ENCODE peak calls at places on chromosomes 13 and 19, in four cellular contexts. One of them, this sample, is unnamed. For H3K27me3 and H4K20me1, the result is how much of the 10 kb centered on the place peaks cover.

GRCh38 chr13:77026255-77026782 is 640 bp downstream of the FBXL3 start:
- DNase-seq in IMR-90: peak
- DNase-seq in GM12878: peak
- DNase-seq in K562: peak
- DNase-seq in this sample: peak

GRCh38 chr13:96248103-96248502 is 158.2 kb downstream of the HS6ST3 start:
- DNase-seq in IMR-90: no peak
- DNase-seq in GM12878: no peak
- DNase-seq in K562: no peak
- DNase-seq in this sample: no peak

GRCh38 chr13:30464496-30465351 is 1.0 kb downstream of the HMGB1 start:
- DNase-seq in IMR-90: peak
- DNase-seq in GM12878: no peak
- DNase-seq in K562: peak
- DNase-seq in this sample: no peak

GRCh38 chr19:38551450-38551813 is 66.3 kb downstream of the MAP4K1 start:
- DNase-seq in IMR-90: no peak
- DNase-seq in GM12878: peak
- DNase-seq in K562: no peak
- DNase-seq in this sample: no peak

GRCh38 chr13:33992891-33993336 is 175.0 kb downstream of the RFC3 start:
- DNase-seq in IMR-90: no peak
- DNase-seq in GM12878: no peak
- DNase-seq in K562: no peak
- DNase-seq in this sample: no peak

GRCh38 chr19:13984875-13985741 is 21.0 kb downstream of the RFX1 start:
- DNase-seq in IMR-90: no peak
- DNase-seq in GM12878: no peak
- DNase-seq in K562: no peak
- DNase-seq in this sample: no peak

GRCh38 chr19:7260161-7260560 is 34.1 kb downstream of the INSR start:
- DNase-seq in IMR-90: no peak
- DNase-seq in GM12878: no peak
- DNase-seq in K562: no peak
- DNase-seq in this sample: no peak

GRCh38 chr13:73079359-73079758 is 20.6 kb downstream of the KLF5 start:
- DNase-seq in IMR-90: no peak
- DNase-seq in GM12878: no peak
- DNase-seq in K562: no peak
- DNase-seq in this sample: no peak

DNA sequence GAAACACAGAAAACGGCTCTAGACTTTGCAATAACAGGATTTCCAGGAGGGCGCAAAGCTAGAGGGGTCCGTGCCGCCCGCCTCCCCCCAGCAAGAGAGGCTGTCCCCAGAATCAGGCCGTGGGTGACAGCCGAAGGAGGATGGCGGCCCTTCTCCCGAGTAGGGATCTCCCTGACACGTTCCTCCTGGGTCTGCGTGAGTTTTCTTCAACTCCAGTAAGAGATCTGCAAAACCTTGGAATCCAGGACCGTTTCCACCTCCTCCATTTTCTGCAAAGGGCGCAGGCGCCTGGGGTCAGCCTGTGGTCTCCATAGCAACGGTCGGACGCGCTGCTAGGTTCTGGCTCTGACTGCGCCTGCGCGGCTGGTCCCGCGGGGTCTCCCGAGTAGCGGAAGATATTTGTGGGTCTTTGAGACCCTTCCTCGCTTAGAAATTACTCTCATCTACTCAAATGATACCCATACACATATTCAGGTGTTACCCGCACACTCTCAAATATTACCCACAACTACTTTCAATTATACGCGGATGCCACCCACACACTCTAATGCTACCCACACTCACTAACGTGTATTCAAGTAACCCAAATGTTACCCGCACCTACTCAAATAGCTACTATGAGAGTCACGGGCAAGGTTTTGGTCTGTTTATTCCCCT is 2.1 kb downstream of the PNMA8C start:
- DNase-seq in IMR-90: peak
- DNase-seq in GM12878: no peak
- DNase-seq in K562: peak
- DNase-seq in this sample: peak
- H3K27me3 ChIP-seq in IMR-90: under half
- H3K27me3 ChIP-seq in GM12878: under half
- H3K27me3 ChIP-seq in K562: under half
- H3K27me3 ChIP-seq in this sample: under half

GRCh38 chr13:103540394-103540793 is 474.2 kb upstream of the SLC10A2 start:
- DNase-seq in IMR-90: no peak
- DNase-seq in GM12878: no peak
- DNase-seq in K562: no peak
- DNase-seq in this sample: no peak
- TF ChIP-seq FOS in IMR-90: no peak
- TF ChIP-seq FOS in GM12878: no peak
- TF ChIP-seq FOS in K562: no peak
- TF ChIP-seq FOS in this sample: no peak

GRCh38 chr13:101090287-101090686 is 326.0 kb downstream of the NALCN start:
- DNase-seq in IMR-90: no peak
- DNase-seq in GM12878: no peak
- DNase-seq in K562: no peak
- DNase-seq in this sample: no peak
- H4K20me1 ChIP-seq in IMR-90: under half
- H4K20me1 ChIP-seq in GM12878: under half
- H4K20me1 ChIP-seq in K562: under half
- H4K20me1 ChIP-seq in this sample: under half

GRCh38 chr19:54424201-54424600 is 8.9 kb downstream of the TTYH1 start:
- DNase-seq in IMR-90: no peak
- DNase-seq in GM12878: no peak
- DNase-seq in K562: peak
- DNase-seq in this sample: no peak
- H3K27me3 ChIP-seq in IMR-90: under half
- H3K27me3 ChIP-seq in GM12878: under half
- H3K27me3 ChIP-seq in K562: under half
- H3K27me3 ChIP-seq in this sample: under half

This sample was measured in endothelial cell of umbilical vein.